ENCODE peak calls at places on chromosome 7, in nine cellular contexts. One of them, this sample, is unnamed.

GRCh38 chr7:127107601-127108007 is 145.1 kb downstream of the GRM8 start:
- DNase-seq in spleen: no peak
- DNase-seq in sigmoid colon: no peak
- DNase-seq in transverse colon: peak
- DNase-seq in breast epithelium: no peak
- DNase-seq in Panc1: peak
- DNase-seq in HL-60: peak
- DNase-seq in HCT116: peak
- DNase-seq in GM23338: peak
- DNase-seq in this sample: no peak

GRCh38 chr7:140475747-140476333 is 3.5 kb downstream of the MKRN1 start:
- DNase-seq in spleen: no peak
- DNase-seq in sigmoid colon: peak
- DNase-seq in transverse colon: peak
- DNase-seq in breast epithelium: no peak
- DNase-seq in Panc1: no peak
- DNase-seq in HL-60: no peak
- DNase-seq in HCT116: peak
- DNase-seq in GM23338: peak
- DNase-seq in this sample: peak

GRCh38 chr7:46812047-46812672 is 769.8 kb downstream of the TNS3 start:
- DNase-seq in spleen: no peak
- DNase-seq in sigmoid colon: no peak
- DNase-seq in transverse colon: no peak
- DNase-seq in breast epithelium: no peak
- DNase-seq in Panc1: no peak
- DNase-seq in HL-60: no peak
- DNase-seq in HCT116: no peak
- DNase-seq in GM23338: no peak
- DNase-seq in this sample: no peak

GRCh38 chr7:47337021-47337492 is 244.9 kb downstream of the TNS3 start:
- DNase-seq in spleen: no peak
- DNase-seq in sigmoid colon: no peak
- DNase-seq in transverse colon: no peak
- DNase-seq in breast epithelium: no peak
- DNase-seq in Panc1: no peak
- DNase-seq in HL-60: no peak
- DNase-seq in HCT116: no peak
- DNase-seq in GM23338: no peak
- DNase-seq in this sample: no peak

GRCh38 chr7:116490351-116490750 is 9.2 kb upstream of the CAV2 start:
- DNase-seq in spleen: no peak
- DNase-seq in sigmoid colon: no peak
- DNase-seq in transverse colon: no peak
- DNase-seq in breast epithelium: no peak
- DNase-seq in Panc1: no peak
- DNase-seq in HL-60: no peak
- DNase-seq in HCT116: no peak
- DNase-seq in GM23338: no peak
- DNase-seq in this sample: no peak

GRCh38 chr7:105268511-105269392 is 120.0 kb downstream of the SRPK2 start:
- DNase-seq in spleen: no peak
- DNase-seq in sigmoid colon: no peak
- DNase-seq in transverse colon: no peak
- DNase-seq in breast epithelium: no peak
- DNase-seq in Panc1: peak
- DNase-seq in HL-60: peak
- DNase-seq in HCT116: no peak
- DNase-seq in GM23338: no peak
- DNase-seq in this sample: no peak

GRCh38 chr7:80060218-80060806 is 74.3 kb upstream of the GNAI1 start:
- DNase-seq in spleen: no peak
- DNase-seq in sigmoid colon: no peak
- DNase-seq in transverse colon: no peak
- DNase-seq in breast epithelium: no peak
- DNase-seq in Panc1: peak
- DNase-seq in HL-60: no peak
- DNase-seq in HCT116: peak
- DNase-seq in GM23338: peak
- DNase-seq in this sample: no peak

GRCh38 chr7:2111568-2111967 is 121.2 kb downstream of the MAD1L1 start:
- DNase-seq in spleen: no peak
- DNase-seq in sigmoid colon: no peak
- DNase-seq in transverse colon: no peak
- DNase-seq in breast epithelium: no peak
- DNase-seq in Panc1: no peak
- DNase-seq in HL-60: no peak
- DNase-seq in HCT116: no peak
- DNase-seq in GM23338: no peak
- DNase-seq in this sample: no peak

GRCh38 chr7:80900583-80901576 is 18.0 kb downstream of the SEMA3C start:
- DNase-seq in spleen: no peak
- DNase-seq in sigmoid colon: no peak
- DNase-seq in transverse colon: no peak
- DNase-seq in breast epithelium: no peak
- DNase-seq in Panc1: no peak
- DNase-seq in HL-60: no peak
- DNase-seq in HCT116: no peak
- DNase-seq in GM23338: no peak
- DNase-seq in this sample: no peak

GRCh38 chr7:139431459-139431858 is 52.0 kb downstream of the KLRG2 start:
- DNase-seq in spleen: no peak
- DNase-seq in sigmoid colon: no peak
- DNase-seq in transverse colon: no peak
- DNase-seq in breast epithelium: no peak
- DNase-seq in Panc1: no peak
- DNase-seq in HL-60: no peak
- DNase-seq in HCT116: no peak
- DNase-seq in GM23338: no peak
- DNase-seq in this sample: no peak

GRCh38 chr7:92496876-92497275 is 19.1 kb upstream of the ERVW-1 start:
- DNase-seq in spleen: no peak
- DNase-seq in sigmoid colon: no peak
- DNase-seq in transverse colon: no peak
- DNase-seq in breast epithelium: no peak
- DNase-seq in Panc1: no peak
- DNase-seq in HL-60: no peak
- DNase-seq in HCT116: no peak
- DNase-seq in GM23338: no peak
- DNase-seq in this sample: no peak

GRCh38 chr7:37359180-37359579 is 89.5 kb downstream of the ELMO1 start:
- DNase-seq in spleen: no peak
- DNase-seq in sigmoid colon: no peak
- DNase-seq in transverse colon: no peak
- DNase-seq in breast epithelium: no peak
- DNase-seq in Panc1: no peak
- DNase-seq in HL-60: no peak
- DNase-seq in HCT116: no peak
- DNase-seq in GM23338: no peak
- DNase-seq in this sample: no peak

GRCh38 chr7:101818699-101819071 is 1.3 kb downstream of the CUX1 start:
- DNase-seq in spleen: no peak
- DNase-seq in sigmoid colon: peak
- DNase-seq in transverse colon: no peak
- DNase-seq in breast epithelium: no peak
- DNase-seq in Panc1: no peak
- DNase-seq in HL-60: no peak
- DNase-seq in HCT116: no peak
- DNase-seq in GM23338: no peak
- DNase-seq in this sample: no peak

DNA sequence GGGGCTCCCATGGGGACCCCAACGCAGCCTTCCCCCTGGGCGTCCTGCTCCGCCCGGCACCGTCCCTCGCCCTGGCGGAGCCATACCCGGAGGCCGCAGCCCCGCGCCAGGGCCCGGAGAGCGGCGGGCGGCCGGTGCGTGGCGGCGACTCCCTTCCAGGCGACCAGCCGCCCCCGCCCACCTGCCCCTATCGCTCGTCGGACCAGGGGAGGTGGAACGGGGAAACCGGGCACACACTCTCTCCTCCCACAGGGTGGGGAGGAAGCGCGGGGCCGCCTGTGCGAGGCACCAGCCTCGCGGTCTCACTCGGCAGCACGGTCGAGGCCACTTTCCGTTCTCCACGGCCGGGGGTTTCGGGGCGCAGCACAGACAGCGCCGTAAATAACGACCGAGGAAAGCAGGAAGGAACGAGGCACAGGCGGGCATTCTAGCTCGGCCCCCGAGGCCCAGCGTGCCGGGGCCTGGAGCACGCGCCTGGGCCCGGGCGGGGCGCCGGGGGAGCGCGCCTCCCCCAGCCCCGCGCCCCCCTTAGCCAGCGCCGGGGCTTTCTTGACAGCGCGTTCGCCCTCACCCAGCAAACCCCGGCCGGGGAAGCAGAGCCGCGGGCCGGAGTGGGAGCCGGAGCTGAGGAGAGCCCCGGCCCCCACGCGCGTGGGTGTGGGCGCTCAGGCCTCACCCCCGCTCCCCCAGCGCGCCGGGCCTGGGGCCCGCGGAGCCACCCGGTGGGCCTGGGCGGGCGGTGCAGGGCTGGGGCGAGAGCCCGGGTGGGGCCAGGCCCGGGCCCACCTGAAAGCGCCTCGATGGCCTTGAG is 936 bp downstream of the IGF2BP3 start:
- DNase-seq in spleen: peak
- DNase-seq in sigmoid colon: no peak
- DNase-seq in transverse colon: no peak
- DNase-seq in breast epithelium: no peak
- DNase-seq in Panc1: no peak
- DNase-seq in HL-60: no peak
- DNase-seq in HCT116: no peak
- DNase-seq in GM23338: no peak
- DNase-seq in this sample: no peak
- TF ChIP-seq POLR2AphosphoS5 in spleen: peak
- TF ChIP-seq POLR2AphosphoS5 in sigmoid colon: no peak
- TF ChIP-seq POLR2AphosphoS5 in transverse colon: no peak
- TF ChIP-seq POLR2AphosphoS5 in breast epithelium: no peak
- TF ChIP-seq POLR2AphosphoS5 in Panc1: peak
- TF ChIP-seq POLR2AphosphoS5 in HL-60: no peak
- TF ChIP-seq POLR2AphosphoS5 in HCT116: no peak
- TF ChIP-seq POLR2AphosphoS5 in GM23338: no peak
- TF ChIP-seq POLR2AphosphoS5 in this sample: no peak

DNA sequence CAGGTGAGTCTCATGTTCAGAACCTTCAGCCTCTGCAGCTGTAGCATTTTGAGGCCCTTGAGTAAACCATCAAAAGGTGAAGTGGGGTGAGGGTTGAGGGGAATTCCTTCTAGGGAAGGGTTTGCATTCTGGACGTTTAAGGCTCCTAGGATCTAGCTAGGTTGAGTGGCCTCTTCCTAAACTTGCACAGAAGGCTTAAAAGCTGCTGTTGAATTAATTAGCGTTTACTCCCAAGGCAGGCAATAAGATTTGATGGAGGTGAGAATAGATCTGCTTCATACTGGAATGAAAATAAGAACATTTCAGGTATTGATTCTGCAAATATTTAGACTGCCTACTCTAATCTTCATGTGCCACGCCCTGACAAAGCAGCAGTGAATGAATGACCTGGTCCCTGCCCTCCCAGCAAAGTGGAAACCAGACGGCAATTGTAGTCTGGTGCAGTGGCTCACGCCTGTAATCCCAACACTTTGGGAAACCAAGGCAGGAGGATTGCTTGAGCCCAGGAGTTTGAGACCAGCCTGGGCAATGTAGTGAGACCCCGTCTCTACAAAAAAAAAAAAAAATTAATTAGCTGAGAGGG is 11.4 kb upstream of the KPNA7 start:
- DNase-seq in spleen: peak
- DNase-seq in sigmoid colon: no peak
- DNase-seq in transverse colon: peak
- DNase-seq in breast epithelium: peak
- DNase-seq in Panc1: no peak
- DNase-seq in HL-60: no peak
- DNase-seq in HCT116: no peak
- DNase-seq in GM23338: no peak
- DNase-seq in this sample: no peak
- TF ChIP-seq POLR2AphosphoS5 in spleen: no peak
- TF ChIP-seq POLR2AphosphoS5 in sigmoid colon: no peak
- TF ChIP-seq POLR2AphosphoS5 in transverse colon: no peak
- TF ChIP-seq POLR2AphosphoS5 in breast epithelium: no peak
- TF ChIP-seq POLR2AphosphoS5 in Panc1: no peak
- TF ChIP-seq POLR2AphosphoS5 in HL-60: no peak
- TF ChIP-seq POLR2AphosphoS5 in HCT116: no peak
- TF ChIP-seq POLR2AphosphoS5 in GM23338: no peak
- TF ChIP-seq POLR2AphosphoS5 in this sample: no peak

DNA sequence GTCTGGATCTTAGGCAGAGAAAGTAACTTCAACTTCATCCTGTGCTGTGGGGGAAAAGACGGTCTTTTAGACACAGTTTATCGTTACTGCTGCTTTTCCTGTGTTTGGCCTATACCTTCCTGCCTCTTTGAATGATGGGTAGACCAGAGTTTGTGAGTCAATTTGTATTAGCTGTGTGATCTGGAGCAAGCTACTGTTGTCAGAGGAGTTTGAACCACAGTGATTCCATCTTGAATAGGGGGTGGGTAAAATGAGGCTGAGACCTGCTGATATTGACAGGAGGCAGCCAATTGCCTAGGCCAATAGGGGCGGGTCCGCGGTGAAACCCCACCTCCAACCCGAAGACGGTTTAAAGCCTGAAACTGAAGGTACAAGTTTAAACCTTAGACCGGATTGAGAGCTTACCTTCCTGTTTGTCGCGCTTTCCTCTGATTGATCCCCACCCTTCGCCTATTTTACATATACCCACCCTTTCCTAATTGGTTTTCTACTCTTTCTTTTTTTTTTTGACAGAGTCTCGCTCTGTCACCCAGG is 35.8 kb upstream of the EIF4H start:
- DNase-seq in spleen: no peak
- DNase-seq in sigmoid colon: no peak
- DNase-seq in transverse colon: no peak
- DNase-seq in breast epithelium: no peak
- DNase-seq in Panc1: no peak
- DNase-seq in HL-60: no peak
- DNase-seq in HCT116: no peak
- DNase-seq in GM23338: peak
- DNase-seq in this sample: no peak
- TF ChIP-seq POLR2AphosphoS5 in spleen: no peak
- TF ChIP-seq POLR2AphosphoS5 in sigmoid colon: no peak
- TF ChIP-seq POLR2AphosphoS5 in transverse colon: no peak
- TF ChIP-seq POLR2AphosphoS5 in breast epithelium: no peak
- TF ChIP-seq POLR2AphosphoS5 in Panc1: no peak
- TF ChIP-seq POLR2AphosphoS5 in HL-60: no peak
- TF ChIP-seq POLR2AphosphoS5 in HCT116: no peak
- TF ChIP-seq POLR2AphosphoS5 in GM23338: no peak
- TF ChIP-seq POLR2AphosphoS5 in this sample: no peak

GRCh38 chr7:123747620-123748141 is 1.1 kb downstream of the WASL start:
- DNase-seq in spleen: peak
- DNase-seq in sigmoid colon: peak
- DNase-seq in transverse colon: peak
- DNase-seq in breast epithelium: peak
- DNase-seq in Panc1: no peak
- DNase-seq in HL-60: peak
- DNase-seq in HCT116: peak
- DNase-seq in GM23338: peak
- DNase-seq in this sample: peak
- TF ChIP-seq POLR2AphosphoS5 in spleen: no peak
- TF ChIP-seq POLR2AphosphoS5 in sigmoid colon: no peak
- TF ChIP-seq POLR2AphosphoS5 in transverse colon: peak
- TF ChIP-seq POLR2AphosphoS5 in breast epithelium: no peak
- TF ChIP-seq POLR2AphosphoS5 in Panc1: no peak
- TF ChIP-seq POLR2AphosphoS5 in HL-60: peak
- TF ChIP-seq POLR2AphosphoS5 in HCT116: no peak
- TF ChIP-seq POLR2AphosphoS5 in GM23338: peak
- TF ChIP-seq POLR2AphosphoS5 in this sample: no peak

This sample was measured in GM12891.